ENCODE peak calls at places on chromosome 4, in five cellular contexts. One of them, this sample, is unnamed. For H3K4me1, the result is how much of the 10 kb centered on the place peaks cover.

GRCh38 chr4:107853444-107854325 is 29.0 kb downstream of the SGMS2 start:
- DNase-seq in A673: no peak
- DNase-seq in K562: no peak
- DNase-seq in SJCRH30: no peak
- DNase-seq in uterus: no peak
- DNase-seq in this sample: no peak

GRCh38 chr4:173528378-173529321 is 1.4 kb downstream of the HAND2 start:
- DNase-seq in A673: peak
- DNase-seq in K562: peak
- DNase-seq in SJCRH30: no peak
- DNase-seq in uterus: peak
- DNase-seq in this sample: peak

GRCh38 chr4:73609688-73610087 is 10.5 kb downstream of the RASSF6 start:
- DNase-seq in uterus: no peak
- DNase-seq in A673: no peak
- DNase-seq in SJCRH30: peak
- DNase-seq in K562: no peak
- DNase-seq in this sample: no peak

GRCh38 chr4:20544645-20545044 is 155.6 kb upstream of the PACRGL start:
- DNase-seq in SJCRH30: peak
- DNase-seq in K562: no peak
- DNase-seq in uterus: no peak
- DNase-seq in A673: peak
- DNase-seq in this sample: no peak

GRCh38 chr4:125744891-125745364 is 430.2 kb downstream of the FAT4 start:
- DNase-seq in SJCRH30: no peak
- DNase-seq in K562: no peak
- DNase-seq in uterus: no peak
- DNase-seq in A673: no peak
- DNase-seq in this sample: no peak

GRCh38 chr4:174474457-174475075 is 47.7 kb downstream of the HPGD start:
- DNase-seq in uterus: no peak
- DNase-seq in A673: peak
- DNase-seq in K562: no peak
- DNase-seq in SJCRH30: peak
- DNase-seq in this sample: peak

GRCh38 chr4:1792832-1793495 is at the start of gene FGFR3:
- DNase-seq in SJCRH30: peak
- DNase-seq in K562: peak
- DNase-seq in A673: peak
- DNase-seq in uterus: no peak
- DNase-seq in this sample: peak

GRCh38 chr4:182969651-182970279 is 52.6 kb upstream of the DCTD start:
- DNase-seq in A673: no peak
- DNase-seq in SJCRH30: no peak
- DNase-seq in uterus: no peak
- DNase-seq in K562: peak
- DNase-seq in this sample: no peak

GRCh38 chr4:66906314-66906713 is 639.0 kb downstream of the CENPC start:
- DNase-seq in A673: peak
- DNase-seq in K562: no peak
- DNase-seq in uterus: no peak
- DNase-seq in SJCRH30: peak
- DNase-seq in this sample: no peak

GRCh38 chr4:87304659-87305277 is 17.9 kb downstream of the HSD17B13 start:
- DNase-seq in K562: no peak
- DNase-seq in A673: no peak
- DNase-seq in SJCRH30: peak
- DNase-seq in uterus: no peak
- DNase-seq in this sample: no peak

GRCh38 chr4:142567620-142568451 is 278.3 kb downstream of the INPP4B start:
- DNase-seq in SJCRH30: no peak
- DNase-seq in A673: peak
- DNase-seq in K562: no peak
- DNase-seq in uterus: no peak
- DNase-seq in this sample: no peak

GRCh38 chr4:92254767-92255442 is 48.9 kb upstream of the GRID2 start:
- DNase-seq in K562: no peak
- DNase-seq in uterus: no peak
- DNase-seq in A673: no peak
- DNase-seq in SJCRH30: no peak
- DNase-seq in this sample: peak

GRCh38 chr4:57098945-57099344 is 11.2 kb downstream of the IGFBP7 start:
- DNase-seq in A673: no peak
- DNase-seq in K562: no peak
- DNase-seq in SJCRH30: peak
- DNase-seq in uterus: no peak
- DNase-seq in this sample: no peak

GRCh38 chr4:113502476-113502875 is 259.1 kb downstream of the CAMK2D start:
- DNase-seq in SJCRH30: no peak
- DNase-seq in A673: no peak
- DNase-seq in uterus: no peak
- DNase-seq in K562: no peak
- DNase-seq in this sample: no peak

GRCh38 chr4:51842167-51842553 is 793 bp upstream of the DCUN1D4 start:
- DNase-seq in A673: no peak
- DNase-seq in K562: no peak
- DNase-seq in SJCRH30: no peak
- DNase-seq in uterus: peak
- DNase-seq in this sample: no peak

GRCh38 chr4:72536443-72536842 is 32.6 kb downstream of the ADAMTS3 start:
- DNase-seq in SJCRH30: no peak
- DNase-seq in K562: no peak
- DNase-seq in uterus: no peak
- DNase-seq in A673: no peak
- DNase-seq in this sample: no peak

GRCh38 chr4:78320353-78320935 is 231.1 kb upstream of the ANXA3 start:
- DNase-seq in SJCRH30: peak
- DNase-seq in A673: no peak
- DNase-seq in uterus: no peak
- DNase-seq in K562: no peak
- DNase-seq in this sample: no peak

GRCh38 chr4:118173126-118173525 is 138.8 kb downstream of the NDST3 start:
- DNase-seq in SJCRH30: peak
- DNase-seq in A673: no peak
- DNase-seq in uterus: no peak
- DNase-seq in K562: no peak
- DNase-seq in this sample: no peak

GRCh38 chr4:7254736-7255487 is 62.6 kb downstream of the SORCS2 start:
- DNase-seq in uterus: no peak
- DNase-seq in K562: no peak
- DNase-seq in A673: no peak
- DNase-seq in SJCRH30: peak
- DNase-seq in this sample: no peak

GRCh38 chr4:121594796-121595526 is 101.8 kb downstream of the ANXA5 start:
- DNase-seq in uterus: no peak
- DNase-seq in K562: no peak
- DNase-seq in SJCRH30: no peak
- DNase-seq in A673: peak
- DNase-seq in this sample: no peak

DNA sequence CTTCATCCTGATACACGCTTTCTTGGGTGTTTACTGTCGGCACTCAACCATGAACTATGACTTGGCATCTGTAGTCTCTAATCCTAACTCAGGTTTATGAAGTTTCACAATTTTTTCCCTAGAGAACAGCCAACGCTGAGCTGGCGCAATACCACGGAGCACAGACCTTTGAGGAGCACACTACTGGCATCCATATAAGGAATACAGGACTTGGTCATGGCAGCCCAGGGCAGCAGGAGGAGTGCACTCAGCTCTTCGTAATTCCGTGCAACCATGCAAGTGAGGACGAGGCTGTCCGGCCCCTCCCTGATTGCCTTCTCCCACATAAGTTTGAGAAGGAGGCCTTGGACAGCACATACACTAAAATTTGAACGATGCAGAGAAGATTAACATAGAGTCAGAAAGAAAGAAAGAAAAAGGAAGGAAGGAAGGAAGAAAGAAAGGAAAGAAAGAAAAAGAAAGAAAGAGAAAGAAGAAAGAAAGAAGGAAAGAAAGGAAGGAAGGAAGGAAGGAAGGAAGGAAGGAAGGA is 41.0 kb upstream of the PDLIM5 start:
- DNase-seq in A673: peak
- DNase-seq in K562: no peak
- DNase-seq in SJCRH30: no peak
- DNase-seq in uterus: peak
- DNase-seq in this sample: no peak
- H3K4me1 ChIP-seq in A673: half or more
- H3K4me1 ChIP-seq in K562: under half
- H3K4me1 ChIP-seq in SJCRH30: under half
- H3K4me1 ChIP-seq in uterus: under half
- H3K4me1 ChIP-seq in this sample: under half

DNA sequence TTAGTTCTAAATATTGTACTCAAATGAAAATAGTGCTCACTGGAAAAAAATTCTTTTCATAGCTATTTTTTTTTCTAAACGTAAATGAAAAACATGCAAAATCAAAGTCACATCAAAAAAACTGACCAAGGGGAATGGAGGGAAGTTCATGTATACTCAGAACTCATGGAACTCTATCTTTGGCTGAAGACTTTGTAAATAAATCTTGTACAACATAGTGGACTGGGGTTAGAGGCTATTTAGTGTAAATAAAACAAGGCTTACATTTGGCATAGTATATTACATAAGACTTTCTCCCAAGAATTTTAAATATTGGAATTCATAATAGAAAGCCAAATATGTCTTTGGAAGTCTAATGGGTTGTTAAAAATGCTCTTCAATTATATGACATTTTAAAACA is 59.8 kb upstream of the PDE5A start:
- DNase-seq in K562: no peak
- DNase-seq in A673: no peak
- DNase-seq in uterus: no peak
- DNase-seq in SJCRH30: no peak
- DNase-seq in this sample: no peak
- H3K4me1 ChIP-seq in K562: under half
- H3K4me1 ChIP-seq in A673: under half
- H3K4me1 ChIP-seq in uterus: under half
- H3K4me1 ChIP-seq in SJCRH30: under half
- H3K4me1 ChIP-seq in this sample: under half

DNA sequence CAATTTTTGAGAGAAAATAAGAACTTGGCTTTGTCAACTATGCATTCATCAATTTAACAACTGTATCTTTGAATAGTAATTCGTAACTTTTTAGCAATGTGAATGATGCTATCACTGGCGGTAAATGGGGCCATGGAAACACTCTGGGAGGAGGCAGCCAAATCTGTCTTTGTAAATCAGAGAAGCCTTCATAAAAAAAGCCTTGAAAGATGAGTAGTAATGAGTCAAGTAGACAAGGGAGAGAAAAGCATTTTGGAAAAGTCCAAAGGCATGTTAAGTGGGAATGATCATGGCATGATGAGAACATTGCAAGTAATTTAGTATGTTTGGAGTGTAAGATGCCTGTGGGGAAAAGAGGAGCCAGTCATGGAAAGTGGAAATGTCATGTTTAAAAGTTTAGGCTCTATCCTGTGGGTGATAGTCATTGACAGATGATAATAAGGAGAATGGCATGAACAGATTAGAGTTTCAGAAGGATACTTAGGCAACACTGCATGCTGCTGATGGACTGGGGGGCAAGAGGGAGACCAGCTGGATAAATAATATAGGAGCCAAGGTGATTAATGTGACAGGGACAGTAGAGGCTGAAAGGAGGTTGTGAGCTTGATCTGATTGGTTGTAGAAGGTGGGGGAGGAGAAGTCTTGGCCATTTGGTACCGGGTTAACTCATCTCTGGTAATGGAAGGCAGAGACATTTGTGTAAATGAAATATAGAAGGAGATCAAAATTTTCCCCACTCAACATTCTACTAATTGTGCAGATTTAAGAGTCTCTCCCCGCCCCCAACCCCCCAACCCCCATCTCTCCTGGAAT is 16.3 kb downstream of the SPRY1 start:
- DNase-seq in K562: no peak
- DNase-seq in A673: no peak
- DNase-seq in SJCRH30: peak
- DNase-seq in uterus: peak
- DNase-seq in this sample: no peak
- H3K4me1 ChIP-seq in K562: under half
- H3K4me1 ChIP-seq in A673: under half
- H3K4me1 ChIP-seq in SJCRH30: under half
- H3K4me1 ChIP-seq in uterus: under half
- H3K4me1 ChIP-seq in this sample: under half

GRCh38 chr4:41120297-41121217 is 93.8 kb downstream of the APBB2 start:
- DNase-seq in K562: peak
- DNase-seq in SJCRH30: peak
- DNase-seq in uterus: peak
- DNase-seq in A673: no peak
- DNase-seq in this sample: no peak

GRCh38 chr4:41119867-41120295 is 94.5 kb downstream of the APBB2 start:
- DNase-seq in SJCRH30: no peak
- DNase-seq in uterus: no peak
- DNase-seq in K562: no peak
- DNase-seq in A673: no peak
- DNase-seq in this sample: no peak

GRCh38 chr4:41122775-41123174 is 91.6 kb downstream of the APBB2 start:
- DNase-seq in A673: no peak
- DNase-seq in uterus: no peak
- DNase-seq in SJCRH30: no peak
- DNase-seq in K562: no peak
- DNase-seq in this sample: peak

GRCh38 chr4:41122309-41122708 is 92.0 kb downstream of the APBB2 start:
- DNase-seq in A673: no peak
- DNase-seq in SJCRH30: no peak
- DNase-seq in K562: no peak
- DNase-seq in uterus: no peak
- DNase-seq in this sample: no peak

GRCh38 chr4:41121906-41122305 is 92.4 kb downstream of the APBB2 start:
- DNase-seq in A673: no peak
- DNase-seq in K562: no peak
- DNase-seq in SJCRH30: peak
- DNase-seq in uterus: no peak
- DNase-seq in this sample: no peak
- H3K4me1 ChIP-seq in A673: under half
- H3K4me1 ChIP-seq in K562: under half
- H3K4me1 ChIP-seq in SJCRH30: under half
- H3K4me1 ChIP-seq in uterus: under half
- H3K4me1 ChIP-seq in this sample: under half

GRCh38 chr4:40837094-40837870 is 87.5 kb downstream of the NSUN7 start:
- DNase-seq in SJCRH30: no peak
- DNase-seq in K562: no peak
- DNase-seq in A673: no peak
- DNase-seq in uterus: no peak
- DNase-seq in this sample: no peak
- H3K4me1 ChIP-seq in SJCRH30: under half
- H3K4me1 ChIP-seq in K562: under half
- H3K4me1 ChIP-seq in A673: under half
- H3K4me1 ChIP-seq in uterus: under half
- H3K4me1 ChIP-seq in this sample: under half

This sample was measured in endodermal cell.